ENCODE peak calls at places on chromosome 2, in seven cellular contexts. H, K, B, C, G, I and D are unnamed samples.

GRCh38 chr2:64958556-64958955 is 30.6 kb upstream of the SLC1A4 start:
- DNase-seq in H (no peak), K (no peak), B (no peak), C (no peak), G (no peak), I (no peak), D (no peak)

GRCh38 chr2:152089238-152089637 is 9.6 kb downstream of the CACNB4 start:
- DNase-seq in H (no peak), K (no peak), B (no peak), C (no peak), G (no peak), I (no peak), D (no peak)

GRCh38 chr2:103809946-103810345 is 1044.0 kb upstream of the POU3F3 start:
- DNase-seq in H (no peak), K (peak), B (no peak), C (no peak), G (no peak), I (no peak), D (no peak)

GRCh38 chr2:201363857-201364560 is 6.9 kb upstream of the FLACC1 start:
- DNase-seq in H (peak), K (peak), B (peak), C (peak), G (no peak), I (peak), D (no peak)

GRCh38 chr2:75500633-75501032 is 60.1 kb downstream of the EVA1A start:
- DNase-seq in H (no peak), K (no peak), B (no peak), C (no peak), G (no peak), I (peak), D (no peak)

GRCh38 chr2:39919511-39920317 is 140.7 kb upstream of the THUMPD2 start:
- DNase-seq in H (no peak), K (no peak), B (no peak), C (no peak), G (no peak), I (no peak), D (no peak)

GRCh38 chr2:32067549-32067948 is 4.2 kb downstream of the SPAST start:
- DNase-seq in H (no peak), K (no peak), B (no peak), C (no peak), G (no peak), I (no peak), D (no peak)

GRCh38 chr2:8627019-8627691 is 54.7 kb upstream of the ID2 start:
- DNase-seq in H (no peak), K (no peak), B (no peak), C (no peak), G (no peak), I (no peak), D (no peak)

GRCh38 chr2:148020036-148020357 is 540 bp downstream of the ORC4 start:
- DNase-seq in H (peak), K (no peak), B (no peak), C (no peak), G (no peak), I (no peak), D (no peak)

GRCh38 chr2:177506998-177507397 is 114.4 kb downstream of the AGPS start:
- DNase-seq in H (no peak), K (no peak), B (no peak), C (no peak), G (no peak), I (no peak), D (no peak)

GRCh38 chr2:64017811-64018714 is 1.2 kb downstream of the VPS54 start:
- DNase-seq in H (no peak), K (peak), B (no peak), C (no peak), G (peak), I (no peak), D (no peak)

GRCh38 chr2:127635380-127636237 is 10.3 kb upstream of the GPR17 start:
- DNase-seq in H (no peak), K (no peak), B (no peak), C (no peak), G (no peak), I (no peak), D (no peak)

GRCh38 chr2:128285329-128285931 is 33.2 kb downstream of the HS6ST1 start:
- DNase-seq in H (no peak), K (no peak), B (no peak), C (no peak), G (no peak), I (no peak), D (no peak)

GRCh38 chr2:148642891-148643416 is 1.6 kb upstream of the EPC2 start:
- DNase-seq in H (peak), K (no peak), B (no peak), C (no peak), G (no peak), I (peak), D (no peak)

GRCh38 chr2:98458207-98458606 is 13.5 kb downstream of the INPP4A start:
- DNase-seq in H (no peak), K (no peak), B (no peak), C (peak), G (no peak), I (no peak), D (no peak)

GRCh38 chr2:34105015-34105767 is 506.1 kb upstream of the FAM98A start:
- DNase-seq in H (no peak), K (peak), B (no peak), C (no peak), G (no peak), I (peak), D (no peak)

GRCh38 chr2:186770332-186770946 is 76.6 kb downstream of the FAM171B start:
- DNase-seq in H (no peak), K (no peak), B (no peak), C (no peak), G (no peak), I (no peak), D (no peak)

GRCh38 chr2:163662141-163662780 is 73.5 kb downstream of the FIGN start:
- DNase-seq in H (no peak), K (peak), B (no peak), C (no peak), G (no peak), I (no peak), D (no peak)

GRCh38 chr2:217079165-217079564 is 219.3 kb upstream of the TNP1 start:
- DNase-seq in H (no peak), K (no peak), B (no peak), C (no peak), G (no peak), I (no peak), D (no peak)

GRCh38 chr2:201084863-201085262 is 13.1 kb downstream of the NDUFB3 start:
- DNase-seq in H (no peak), K (no peak), B (no peak), C (no peak), G (no peak), I (no peak), D (no peak)

GRCh38 chr2:214881647-214882205 is 72.2 kb upstream of the BARD1 start:
- DNase-seq in H (no peak), K (no peak), B (no peak), C (no peak), G (peak), I (no peak), D (no peak)

GRCh38 chr2:216222650-216223352 is 113.7 kb downstream of the XRCC5 start:
- DNase-seq in H (no peak), K (peak), B (no peak), C (no peak), G (no peak), I (no peak), D (no peak)

GRCh38 chr2:71548589-71549485 is 95.5 kb downstream of the DYSF start:
- DNase-seq in H (peak), K (peak), B (peak), C (peak), G (peak), I (no peak), D (peak)